ENCODE peak calls at places on chromosomes 1 and 21, in ten cellular contexts. S, X, J, H, L, V, G, O, Y and Q are unnamed samples.

GRCh38 chr1:56535362-56535761 is 44.0 kb downstream of the PLPP3 start:
- DNase-seq in X (no peak), S (no peak), Y (no peak), O (no peak), G (peak; percentile 91), L (no peak), V (no peak), H (no peak), J (no peak), Q (no peak)

GRCh38 chr1:236292425-236292824 is 10.7 kb upstream of the ERO1B start:
- DNase-seq in Y (no peak), X (no peak), H (no peak), L (no peak), O (no peak), V (no peak), S (no peak), G (no peak), J (no peak), Q (no peak)

GRCh38 chr1:5826601-5827000 is 165.6 kb downstream of the NPHP4 start:
- DNase-seq in S (no peak), G (no peak), X (no peak), L (no peak), V (no peak), H (no peak), O (no peak), J (no peak), Y (no peak), Q (peak; percentile 49)

GRCh38 chr1:149927535-149928387 is at the start of gene SF3B4:
- DNase-seq in V (peak; percentile 89), O (peak; percentile 97), J (peak; percentile 91), Y (peak; percentile 94), S (peak; percentile 89), G (peak; percentile 97), L (peak; percentile 98), H (peak; percentile 96), X (peak; percentile 97), Q (peak; percentile 92)

GRCh38 chr1:6923955-6924890 is 139.0 kb downstream of the CAMTA1 start:
- DNase-seq in G (no peak), H (no peak), J (no peak), X (no peak), O (no peak), V (no peak), Y (no peak), S (no peak), L (no peak), Q (no peak)

GRCh38 chr1:17686258-17686657 is 68.9 kb upstream of the ACTL8 start:
- DNase-seq in Y (no peak), O (no peak), X (no peak), L (no peak), J (no peak), H (peak; percentile 62), V (no peak), G (no peak), S (no peak), Q (no peak)

GRCh38 chr1:13582713-13583443 is 754 bp upstream of the PDPN start:
- DNase-seq in X (no peak), G (no peak), H (no peak), S (no peak), J (no peak), O (no peak), L (no peak), V (no peak), Y (no peak), Q (peak; percentile 75)

GRCh38 chr1:186967659-186968394 is 139.1 kb downstream of the PLA2G4A start:
- DNase-seq in S (peak; percentile 54), J (peak; percentile 28), H (no peak), O (no peak), Y (no peak), G (peak; percentile 15), V (no peak), L (no peak), X (no peak), Q (no peak)

GRCh38 chr1:56399326-56400292 is 179.8 kb downstream of the PLPP3 start:
- DNase-seq in J (no peak), X (no peak), Y (no peak), L (no peak), V (no peak), H (no peak), G (no peak), O (no peak), S (no peak), Q (no peak)

GRCh38 chr1:10866314-10867091 is 70.1 kb upstream of the CASZ1 start:
- DNase-seq in H (no peak), S (peak; percentile 48), G (peak; percentile 16), X (peak; percentile 21), Y (no peak), O (no peak), L (no peak), V (no peak), J (no peak), Q (peak; percentile 92)

GRCh38 chr1:86200901-86201300 is 44.3 kb upstream of the COL24A1 start:
- DNase-seq in S (no peak), Y (no peak), O (no peak), G (no peak), V (no peak), H (no peak), L (no peak), J (no peak), X (no peak), Q (no peak)
- H3K4me3 ChIP-seq in S (no peak overlapping the region), Y (no peak overlapping the region), O (no peak overlapping the region), G (no peak overlapping the region), V (no peak overlapping the region), H (no peak overlapping the region), L (no peak overlapping the region), J (no peak overlapping the region), X (no peak overlapping the region), Q (no peak overlapping the region)

GRCh38 chr1:110151175-110151715 is 951 bp downstream of the SLC6A17 start:
- DNase-seq in S (no peak), L (no peak), O (no peak), X (no peak), V (no peak), Y (no peak), H (no peak), G (no peak), J (no peak), Q (peak; percentile 78)
- H3K27me3 ChIP-seq in S (peaks cover 33% of the 10 kb centered on the region), L (peaks cover 46% of the 10 kb centered on the region), O (no peaks in the 10 kb centered on the region), X (no peaks in the 10 kb centered on the region), V (peaks cover 34% of the 10 kb centered on the region), Y (no peaks in the 10 kb centered on the region), H (peaks cover 52% of the 10 kb centered on the region), G (peaks cover 90% of the 10 kb centered on the region), J (peaks cover 18% of the 10 kb centered on the region), Q (peaks cover 91% of the 10 kb centered on the region)

GRCh38 chr1:203477748-203478147 is 2.1 kb downstream of the PRELP start:
- DNase-seq in V (no peak), L (no peak), S (no peak), O (no peak), J (no peak), G (no peak), Y (no peak), H (no peak), X (no peak), Q (no peak)

GRCh38 chr1:203475012-203475981 is at the start of gene PRELP:
- DNase-seq in X (peak; percentile 63), Y (peak; percentile 88), G (peak; percentile 63), V (no peak), S (peak; percentile 16), H (no peak), L (peak; percentile 47), J (peak; percentile 43), O (no peak), Q (peak; percentile 91)

GRCh38 chr1:203473781-203474305 is 1.8 kb upstream of the PRELP start:
- DNase-seq in Y (no peak), X (no peak), O (no peak), V (no peak), H (no peak), S (no peak), G (no peak), J (no peak), L (no peak), Q (no peak)

GRCh38 chr1:203478231-203478630 is 2.6 kb downstream of the PRELP start:
- DNase-seq in J (no peak), O (no peak), G (no peak), S (no peak), H (no peak), Y (no peak), V (no peak), L (no peak), X (no peak), Q (no peak)

GRCh38 chr1:203476223-203476622 is 617 bp downstream of the PRELP start:
- DNase-seq in S (no peak), Y (no peak), H (no peak), G (no peak), O (no peak), L (no peak), J (no peak), V (no peak), X (no peak), Q (no peak)
- H3K4me3 ChIP-seq in S (no peak overlapping the region), Y (peak overlapping the region; percentile 51), H (no peak overlapping the region), G (no peak overlapping the region), O (peak overlapping the region; percentile 65), L (peak overlapping the region; percentile 50), J (no peak overlapping the region), V (no peak overlapping the region), X (peak overlapping the region; percentile 45), Q (no peak overlapping the region)

DNA sequence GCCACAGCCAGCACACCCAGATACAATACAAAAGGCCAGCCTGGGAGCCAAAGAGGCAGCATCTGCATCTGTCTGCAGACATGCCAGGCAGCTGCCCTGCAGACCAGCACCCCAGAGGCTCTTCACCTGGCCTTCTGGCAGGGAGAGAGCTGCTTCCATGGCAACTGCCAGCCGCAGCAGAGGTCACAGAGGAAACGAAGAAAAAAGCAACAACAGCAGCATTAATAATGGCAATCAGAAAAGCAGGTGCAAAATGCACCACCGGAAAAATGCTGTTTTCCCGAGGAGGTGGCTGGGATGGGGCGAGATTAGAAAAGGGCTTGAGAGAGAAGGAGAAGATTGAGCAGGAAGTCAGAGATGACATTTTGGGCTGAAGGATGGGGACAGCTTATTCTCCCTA is 309.5 kb downstream of the PCP4 start:
- DNase-seq in H (no peak), L (no peak), X (no peak), O (no peak), Y (no peak), G (no peak), S (no peak), V (no peak), J (no peak), Q (no peak)
- H3K27me3 ChIP-seq in H (no peaks in the 10 kb centered on the region), L (peaks cover 4% of the 10 kb centered on the region), X (no peaks in the 10 kb centered on the region), O (no peaks in the 10 kb centered on the region), Y (no peaks in the 10 kb centered on the region), G (no peaks in the 10 kb centered on the region), S (no peaks in the 10 kb centered on the region), V (no peaks in the 10 kb centered on the region), J (no peaks in the 10 kb centered on the region), Q (no peaks in the 10 kb centered on the region)

GRCh38 chr1:45677751-45678245 is 8.5 kb downstream of the GPBP1L1 start:
- DNase-seq in G (no peak), S (no peak), V (no peak), H (no peak), L (no peak), J (no peak), X (no peak), Y (no peak), O (no peak), Q (no peak)
- H3K4me3 ChIP-seq in G (no peak overlapping the region), S (no peak overlapping the region), V (no peak overlapping the region), H (no peak overlapping the region), L (no peak overlapping the region), J (no peak overlapping the region), X (no peak overlapping the region), Y (no peak overlapping the region), O (no peak overlapping the region), Q (no peak overlapping the region)